ENCODE peak calls at places on chromosomes 7 and 10, in seven cellular contexts. W is A549, B is HepG2, T is IMR-90, F is ovary, P is HCT116, X is body of pancreas. S is an unnamed sample.

GRCh38 chr7:85829817-85830432 is 643.1 kb upstream of the SEMA3D start:
- DNase-seq in W (no peak), B (no peak), T (peak), F (no peak), P (no peak), X (no peak), S (no peak)

GRCh38 chr10:79051766-79052165 is 17.0 kb upstream of the ZMIZ1 start:
- DNase-seq in W (no peak), B (no peak), T (no peak), F (no peak), P (no peak), X (peak), S (no peak)

GRCh38 chr7:24503511-24503910 is 69.7 kb upstream of the PALS2 start:
- DNase-seq in W (no peak), B (no peak), T (no peak), F (no peak), P (no peak), X (no peak), S (no peak)

GRCh38 chr7:137606061-137606674 is 240.6 kb downstream of the DGKI start:
- DNase-seq in W (peak), B (peak), T (peak), F (no peak), P (peak), X (no peak), S (no peak)

GRCh38 chr7:67429735-67430134 is 433.1 kb downstream of the TYW1 start:
- DNase-seq in W (no peak), B (no peak), T (no peak), F (no peak), P (no peak), X (no peak), S (no peak)

GRCh38 chr7:90624128-90624980 is 28.2 kb downstream of the CDK14 start:
- DNase-seq in W (no peak), B (no peak), T (peak), F (no peak), P (no peak), X (no peak), S (no peak)

GRCh38 chr10:71509444-71509843 is 112.7 kb downstream of the CDH23 start:
- DNase-seq in W (no peak), B (no peak), T (no peak), F (no peak), P (no peak), X (no peak), S (no peak)

GRCh38 chr7:135282621-135283295 is 49.1 kb downstream of the STRA8 start:
- DNase-seq in W (no peak), B (no peak), T (no peak), F (no peak), P (no peak), X (no peak), S (peak)

GRCh38 chr10:91549296-91549695 is 83.6 kb downstream of the PPP1R3C start:
- DNase-seq in W (no peak), B (no peak), T (no peak), F (no peak), P (no peak), X (no peak), S (peak)

GRCh38 chr7:945147-945555 is 9.3 kb downstream of the ADAP1 start:
- DNase-seq in W (no peak), B (no peak), T (no peak), F (no peak), P (no peak), X (no peak), S (no peak)

GRCh38 chr7:138813945-138814344 is 15.9 kb upstream of the ATP6V0A4 start:
- DNase-seq in W (no peak), B (no peak), T (no peak), F (no peak), P (no peak), X (no peak), S (no peak)

GRCh38 chr7:141220263-141220662 is 146.4 kb downstream of the TMEM178B start:
- DNase-seq in W (peak), B (peak), T (no peak), F (no peak), P (peak), X (no peak), S (peak)

GRCh38 chr10:24645784-24646183 is 77.9 kb downstream of the ARHGAP21 start:
- DNase-seq in W (no peak), B (no peak), T (peak), F (no peak), P (no peak), X (no peak), S (no peak)

GRCh38 chr10:11225935-11226334 is 208.3 kb downstream of the CELF2 start:
- DNase-seq in W (no peak), B (no peak), T (no peak), F (no peak), P (no peak), X (peak), S (no peak)

GRCh38 chr7:69906309-69906995 is 308.2 kb downstream of the AUTS2 start:
- DNase-seq in W (no peak), B (no peak), T (no peak), F (no peak), P (no peak), X (no peak), S (no peak)

GRCh38 chr7:27156508-27156898 is at the start of gene HOXA7:
- DNase-seq in W (peak), B (no peak), T (peak), F (peak), P (no peak), X (peak), S (no peak)

GRCh38 chr7:100486111-100486636 is 2.4 kb downstream of the NYAP1 start:
- DNase-seq in W (no peak), B (no peak), T (no peak), F (no peak), P (no peak), X (no peak), S (no peak)

GRCh38 chr7:104160375-104160774 is 47.4 kb downstream of the ORC5 start:
- DNase-seq in W (no peak), B (no peak), T (peak), F (no peak), P (no peak), X (no peak), S (no peak)

GRCh38 chr10:44966129-44966815 is 6.7 kb downstream of the RASSF4 start:
- DNase-seq in W (no peak), B (peak), T (no peak), F (no peak), P (no peak), X (no peak), S (no peak)

GRCh38 chr10:71435571-71436267 is 39.0 kb downstream of the CDH23 start:
- DNase-seq in W (no peak), B (no peak), T (no peak), F (no peak), P (no peak), X (no peak), S (no peak)

GRCh38 chr7:144830024-144830785 is 5.6 kb downstream of the TPK1 start:
- DNase-seq in W (no peak), B (no peak), T (no peak), F (no peak), P (no peak), X (no peak), S (no peak)

DNA sequence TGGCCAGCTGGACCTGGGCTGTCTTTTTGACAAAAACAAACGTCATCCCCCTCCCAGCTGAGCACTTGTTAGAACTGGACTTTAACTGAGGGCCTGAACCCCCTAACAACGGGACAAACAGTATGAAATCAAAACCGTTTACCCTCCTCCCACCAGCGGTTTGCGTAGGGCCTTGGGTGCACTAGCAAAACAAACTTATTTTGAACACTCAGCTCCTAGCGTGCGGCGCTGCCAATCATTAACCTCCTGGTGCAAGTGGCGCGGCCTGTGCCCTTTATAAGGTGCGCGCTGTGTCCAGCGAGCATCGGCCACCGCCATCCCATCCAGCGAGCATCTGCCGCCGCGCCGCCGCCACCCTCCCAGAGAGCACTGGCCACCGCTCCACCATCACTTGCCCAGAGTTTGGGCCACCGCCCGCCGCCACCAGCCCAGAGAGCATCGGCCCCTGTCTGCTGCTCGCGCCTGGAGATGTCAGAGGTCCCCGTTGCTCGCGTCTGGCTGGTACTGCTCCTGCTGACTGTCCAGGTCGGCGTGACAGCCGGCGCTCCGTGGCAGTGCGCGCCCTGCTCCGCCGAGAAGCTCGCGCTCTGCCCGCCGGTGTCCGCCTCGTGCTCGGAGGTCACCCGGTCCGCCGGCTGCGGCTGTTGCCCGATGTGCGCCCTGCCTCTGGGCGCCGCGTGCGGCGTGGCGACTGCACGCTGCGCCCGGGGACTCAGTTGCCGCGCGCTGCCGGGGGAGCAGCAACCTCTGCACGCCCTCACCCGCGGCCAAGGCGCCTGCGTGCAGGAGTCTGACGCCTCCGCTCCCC is at the start of gene IGFBP1:
- DNase-seq in W (no peak), B (peak), T (peak), F (peak), P (no peak), X (no peak), S (no peak)
- TF ChIP-seq POLR2A in W (peak), B (peak), T (no peak), F (no peak), P (no peak), X (no peak), S (peak)

GRCh38 chr10:112446055-112446854 is 459 bp downstream of the ZDHHC6 start:
- DNase-seq in W (peak), B (no peak), T (peak), F (no peak), P (no peak), X (no peak), S (no peak)

GRCh38 chr10:112448903-112449302 is 1.9 kb downstream of the VTI1A start:
- DNase-seq in W (no peak), B (no peak), T (no peak), F (no peak), P (no peak), X (no peak), S (no peak)

GRCh38 chr10:112442063-112442462 is 4.7 kb downstream of the ZDHHC6 start:
- DNase-seq in W (no peak), B (no peak), T (no peak), F (no peak), P (no peak), X (no peak), S (no peak)

GRCh38 chr10:112441520-112441919 is 5.2 kb downstream of the ZDHHC6 start:
- DNase-seq in W (no peak), B (no peak), T (no peak), F (no peak), P (no peak), X (no peak), S (no peak)

DNA sequence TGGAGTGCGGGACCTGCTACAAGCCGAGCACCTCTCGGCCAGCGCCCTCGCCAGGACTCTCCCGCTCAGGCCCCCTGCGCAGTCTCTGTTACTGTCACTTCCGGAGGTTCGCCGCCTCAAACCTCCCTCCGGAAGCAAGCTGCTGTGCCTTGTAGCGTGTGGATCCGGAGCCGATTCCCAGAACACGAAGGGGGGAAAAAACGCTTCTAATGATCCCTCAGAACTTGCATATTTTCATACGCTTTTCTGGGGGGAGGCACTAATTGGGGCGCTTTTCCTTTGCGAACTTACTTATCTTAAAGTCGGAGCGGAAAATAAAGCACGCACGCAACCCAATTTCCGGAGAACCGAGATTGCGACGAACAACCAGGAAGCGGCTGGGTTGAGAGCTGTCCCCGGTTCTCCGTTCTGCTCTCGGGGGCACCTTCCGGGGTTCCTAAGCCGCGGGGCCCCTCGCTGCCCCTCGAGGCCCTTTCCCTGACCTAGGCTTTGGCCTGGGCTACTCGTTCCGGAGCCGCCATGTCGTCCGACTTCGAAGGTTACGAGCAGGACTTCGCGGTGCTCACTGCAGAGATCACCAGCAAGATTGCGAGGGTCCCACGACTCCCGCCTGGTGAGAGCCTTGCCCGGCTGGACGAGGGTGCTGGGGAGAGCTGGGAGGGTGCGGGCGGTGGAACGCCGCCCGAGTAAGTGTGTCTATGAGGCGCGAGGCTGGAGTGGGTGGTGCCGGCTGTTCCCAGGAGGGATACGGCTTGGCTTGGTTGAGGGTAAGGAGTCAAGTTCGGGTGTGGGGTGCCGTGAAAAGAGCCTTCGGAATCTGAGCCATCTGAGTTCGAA is at the start of the genes VTI1A and ZDHHC6:
- DNase-seq in W (peak), B (peak), T (peak), F (peak), P (peak), X (peak), S (peak)
- TF ChIP-seq POLR2A in W (peak), B (peak), T (peak), F (peak), P (no peak), X (peak), S (peak)

GRCh38 chr10:95755511-95756004 is 405 bp upstream of the ENTPD1 start:
- DNase-seq in W (no peak), B (peak), T (no peak), F (no peak), P (no peak), X (peak), S (no peak)
- TF ChIP-seq POLR2A in W (no peak), B (no peak), T (no peak), F (no peak), P (no peak), X (no peak), S (no peak)

GRCh38 chr7:96144260-96144526 is 177.7 kb downstream of the SLC25A13 start:
- DNase-seq in W (no peak), B (no peak), T (peak), F (no peak), P (no peak), X (no peak), S (no peak)
- TF ChIP-seq POLR2A in W (no peak), B (no peak), T (no peak), F (no peak), P (no peak), X (no peak), S (no peak)

DNA sequence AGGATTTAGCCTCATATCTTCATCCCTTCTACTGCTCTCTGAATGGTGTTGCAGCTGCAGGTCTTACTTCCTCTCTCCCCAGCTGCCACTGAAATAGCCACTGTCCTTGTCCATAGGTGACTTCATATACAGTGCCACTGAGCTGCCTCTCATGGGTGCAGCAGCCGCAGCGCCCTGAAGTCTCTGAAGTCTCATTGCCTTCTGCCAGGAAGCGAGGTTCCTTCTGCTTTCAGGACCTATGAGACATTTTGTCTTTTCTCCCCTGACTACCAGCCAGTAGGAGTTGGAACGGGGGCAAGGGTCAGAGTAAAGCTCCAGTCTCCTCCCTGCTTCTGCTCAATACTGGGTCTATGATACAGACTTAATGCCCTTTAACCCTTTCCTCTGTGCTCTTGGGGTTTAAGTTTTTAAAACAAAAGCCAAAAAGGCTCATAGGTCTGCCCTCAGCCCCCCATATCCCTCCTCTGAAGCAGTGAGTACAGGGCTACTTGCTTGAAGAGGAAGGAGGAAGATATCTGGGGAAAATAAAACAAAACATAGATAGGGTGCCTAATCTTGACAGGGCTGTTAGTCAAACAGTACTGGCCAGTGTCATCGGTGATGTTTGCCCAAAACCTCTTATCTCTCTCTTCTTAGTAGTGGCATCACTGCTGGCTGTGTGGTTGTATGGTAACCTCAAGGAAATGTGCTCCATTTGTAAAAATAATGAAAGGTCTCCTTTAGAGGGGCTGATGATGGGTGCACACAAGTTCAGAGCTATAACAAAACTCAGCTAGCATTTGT is 7.1 kb downstream of the PLCE1 start:
- DNase-seq in W (no peak), B (no peak), T (no peak), F (no peak), P (no peak), X (no peak), S (no peak)
- TF ChIP-seq POLR2A in W (no peak), B (no peak), T (no peak), F (no peak), P (no peak), X (no peak), S (no peak)

DNA sequence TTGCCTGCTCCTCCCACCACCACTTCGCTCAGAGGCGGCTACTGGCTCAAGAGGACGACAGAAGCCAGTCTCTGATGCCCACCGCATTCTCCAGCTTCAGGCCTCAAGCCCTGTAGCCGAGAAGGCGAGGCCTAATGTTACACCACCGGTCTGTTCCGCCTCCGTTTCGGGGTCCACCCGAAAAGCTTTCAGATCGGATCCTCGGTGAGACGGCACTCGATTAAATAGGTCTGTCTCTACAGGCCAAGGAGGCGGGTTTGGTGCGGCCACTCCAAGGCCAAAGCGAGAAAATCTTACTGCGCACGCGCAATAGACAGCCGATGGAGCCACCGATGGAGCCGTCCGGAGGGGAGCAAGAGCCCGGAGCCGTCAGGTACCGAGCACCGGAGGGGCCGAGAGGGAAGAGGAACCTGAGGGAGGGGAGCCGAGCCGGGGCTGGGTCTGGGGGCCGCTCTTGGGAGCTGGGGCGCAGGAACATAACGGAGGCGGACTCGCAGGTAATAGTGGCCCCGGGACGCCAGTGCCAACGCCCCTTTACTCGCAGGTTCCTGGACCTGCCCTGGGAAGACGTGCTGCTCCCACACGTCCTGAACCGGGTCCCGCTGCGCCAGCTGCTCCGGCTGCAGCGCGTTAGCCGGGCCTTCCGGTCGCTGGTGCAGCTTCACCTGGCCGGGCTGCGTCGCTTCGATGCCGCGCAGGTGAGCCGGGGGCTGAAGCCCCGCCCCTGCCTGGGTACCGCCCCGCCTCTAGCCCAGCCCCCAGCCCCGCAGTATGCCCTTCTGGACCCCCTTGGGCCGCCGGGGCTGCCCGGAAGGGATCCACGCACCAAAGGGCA is at the start of gene FBXL15:
- DNase-seq in W (peak), B (peak), T (peak), F (peak), P (peak), X (peak), S (peak)
- TF ChIP-seq POLR2A in W (peak), B (peak), T (peak), F (no peak), P (peak), X (peak), S (peak)

GRCh38 chr7:12111461-12112405 is 99.4 kb upstream of the TMEM106B start:
- DNase-seq in W (no peak), B (no peak), T (no peak), F (peak), P (no peak), X (peak), S (peak)
- TF ChIP-seq POLR2A in W (no peak), B (no peak), T (no peak), F (no peak), P (no peak), X (peak), S (peak)

DNA sequence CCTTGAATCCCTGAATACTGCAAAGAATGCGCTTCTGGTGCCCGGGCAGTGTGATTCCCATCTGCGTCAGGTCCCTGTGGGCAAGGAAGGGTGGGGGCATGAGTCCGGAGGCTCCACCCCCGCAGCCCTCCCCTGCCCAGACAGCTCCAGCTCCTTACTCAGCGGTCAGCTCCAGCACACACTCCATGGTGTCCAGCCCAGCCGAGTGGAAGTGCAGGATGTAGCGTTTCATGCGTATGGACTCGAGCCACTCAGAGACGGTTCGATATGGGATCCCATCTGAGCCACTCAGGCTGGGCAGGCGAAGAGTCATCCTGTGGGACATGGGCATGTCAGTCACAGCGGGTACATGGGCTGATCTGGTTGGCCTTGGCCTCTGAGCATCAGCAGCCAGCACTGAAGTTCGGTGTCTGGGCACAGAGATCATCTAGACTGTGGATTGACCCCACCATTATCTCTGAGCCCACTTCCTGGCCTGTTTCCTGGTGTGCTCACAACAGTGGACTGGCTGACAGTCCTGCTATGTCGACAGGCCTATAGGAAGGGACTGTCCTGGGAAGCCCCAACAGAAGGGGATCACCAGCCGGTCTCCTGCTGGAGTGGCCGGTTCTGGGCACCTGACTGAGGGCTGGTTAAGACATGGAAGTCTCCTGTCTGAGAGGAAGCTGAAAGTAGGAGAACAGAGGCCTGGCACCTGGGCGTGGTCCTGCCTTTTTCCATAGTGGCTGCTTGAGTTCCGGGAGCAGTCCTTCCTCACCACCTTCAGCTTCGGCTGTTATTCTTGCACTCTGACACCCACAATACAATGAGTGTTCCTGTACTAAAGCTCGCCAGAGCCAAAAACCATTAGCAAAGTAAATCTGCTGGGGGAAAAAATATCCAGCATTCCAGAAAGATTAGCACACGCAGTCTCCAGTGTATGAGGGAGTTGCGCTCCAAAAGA is 10.6 kb downstream of the ZYX start:
- DNase-seq in W (no peak), B (no peak), T (peak), F (peak), P (no peak), X (peak), S (no peak)
- TF ChIP-seq POLR2A in W (no peak), B (no peak), T (no peak), F (no peak), P (no peak), X (no peak), S (no peak)

GRCh38 chr7:156179872-156180390 is 367.7 kb upstream of the SHH start:
- DNase-seq in W (no peak), B (no peak), T (no peak), F (no peak), P (no peak), X (no peak), S (no peak)
- TF ChIP-seq POLR2A in W (no peak), B (no peak), T (no peak), F (no peak), P (no peak), X (no peak), S (no peak)